ENCODE peak calls at places on chromosomes 5 and 9, in seven cellular contexts. N is dorsolateral prefrontal cortex, M is astrocyte of the spinal cord, E is BE2C, Z is progenitor cell of endocrine pancreas, B is PC-9, Y is GM13977. F is an unnamed sample.

GRCh38 chr5:98750693-98751092 is 22.8 kb upstream of the RGMB start:
- DNase-seq in N (no peak), M (no peak), E (no peak), Z (no peak), B (no peak), Y (no peak), F (no peak)

GRCh38 chr5:141647242-141647641 is 4.0 kb downstream of the FCHSD1 start:
- DNase-seq in N (no peak), M (no peak), E (no peak), Z (no peak), B (no peak), Y (no peak), F (no peak)

GRCh38 chr5:67090593-67090992 is 106.0 kb downstream of the CD180 start:
- DNase-seq in N (no peak), M (no peak), E (no peak), Z (no peak), B (no peak), Y (no peak), F (no peak)

GRCh38 chr9:100465270-100465669 is 7.7 kb upstream of the TMEFF1 start:
- DNase-seq in N (no peak), M (no peak), E (no peak), Z (no peak), B (no peak), Y (no peak), F (no peak)

GRCh38 chr9:87959916-87960581 is 14.3 kb downstream of the CDK20 start:
- DNase-seq in N (no peak), M (peak), E (no peak), Z (no peak), B (no peak), Y (no peak), F (no peak)

GRCh38 chr9:107738789-107739188 is 249.2 kb upstream of the KLF4 start:
- DNase-seq in N (no peak), M (no peak), E (no peak), Z (no peak), B (no peak), Y (no peak), F (no peak)

GRCh38 chr9:22214497-22215031 is 205.5 kb upstream of the CDKN2B start:
- DNase-seq in N (no peak), M (peak), E (no peak), Z (no peak), B (no peak), Y (no peak), F (no peak)

GRCh38 chr5:142516732-142517131 is 169.2 kb downstream of the FGF1 start:
- DNase-seq in N (no peak), M (no peak), E (no peak), Z (no peak), B (no peak), Y (no peak), F (no peak)

GRCh38 chr5:74056789-74057164 is 430.8 kb downstream of the ARHGEF28 start:
- DNase-seq in N (no peak), M (peak), E (no peak), Z (no peak), B (no peak), Y (no peak), F (no peak)

GRCh38 chr5:59062986-59063683 is 480.3 kb downstream of the RAB3C start:
- DNase-seq in N (no peak), M (peak), E (no peak), Z (no peak), B (no peak), Y (no peak), F (no peak)

GRCh38 chr5:103101079-103101732 is 18.7 kb downstream of the GIN1 start:
- DNase-seq in N (no peak), M (no peak), E (no peak), Z (no peak), B (no peak), Y (no peak), F (no peak)

GRCh38 chr9:117234178-117234577 is 180.7 kb downstream of the ASTN2 start:
- DNase-seq in N (no peak), M (no peak), E (no peak), Z (no peak), B (no peak), Y (no peak), F (no peak)

GRCh38 chr5:116881921-116882531 is 307.4 kb upstream of the SEMA6A start:
- DNase-seq in N (no peak), M (no peak), E (no peak), Z (no peak), B (no peak), Y (no peak), F (no peak)

GRCh38 chr9:34185778-34186551 is 7.1 kb downstream of the UBAP1 start:
- DNase-seq in N (no peak), M (peak), E (no peak), Z (no peak), B (peak), Y (peak), F (no peak)

GRCh38 chr9:133581553-133582343 is 27.4 kb downstream of the FAM163B start:
- DNase-seq in N (no peak), M (no peak), E (peak), Z (no peak), B (no peak), Y (no peak), F (no peak)

GRCh38 chr9:93253633-93254032 is 69.7 kb downstream of the WNK2 start:
- DNase-seq in N (no peak), M (no peak), E (no peak), Z (no peak), B (no peak), Y (no peak), F (no peak)

GRCh38 chr5:126052120-126052519 is 371.1 kb upstream of the GRAMD2B start:
- DNase-seq in N (no peak), M (no peak), E (no peak), Z (no peak), B (no peak), Y (no peak), F (no peak)

GRCh38 chr5:170849374-170849773 is 12.4 kb upstream of the RANBP17 start:
- DNase-seq in N (no peak), M (no peak), E (no peak), Z (no peak), B (no peak), Y (no peak), F (no peak)

DNA sequence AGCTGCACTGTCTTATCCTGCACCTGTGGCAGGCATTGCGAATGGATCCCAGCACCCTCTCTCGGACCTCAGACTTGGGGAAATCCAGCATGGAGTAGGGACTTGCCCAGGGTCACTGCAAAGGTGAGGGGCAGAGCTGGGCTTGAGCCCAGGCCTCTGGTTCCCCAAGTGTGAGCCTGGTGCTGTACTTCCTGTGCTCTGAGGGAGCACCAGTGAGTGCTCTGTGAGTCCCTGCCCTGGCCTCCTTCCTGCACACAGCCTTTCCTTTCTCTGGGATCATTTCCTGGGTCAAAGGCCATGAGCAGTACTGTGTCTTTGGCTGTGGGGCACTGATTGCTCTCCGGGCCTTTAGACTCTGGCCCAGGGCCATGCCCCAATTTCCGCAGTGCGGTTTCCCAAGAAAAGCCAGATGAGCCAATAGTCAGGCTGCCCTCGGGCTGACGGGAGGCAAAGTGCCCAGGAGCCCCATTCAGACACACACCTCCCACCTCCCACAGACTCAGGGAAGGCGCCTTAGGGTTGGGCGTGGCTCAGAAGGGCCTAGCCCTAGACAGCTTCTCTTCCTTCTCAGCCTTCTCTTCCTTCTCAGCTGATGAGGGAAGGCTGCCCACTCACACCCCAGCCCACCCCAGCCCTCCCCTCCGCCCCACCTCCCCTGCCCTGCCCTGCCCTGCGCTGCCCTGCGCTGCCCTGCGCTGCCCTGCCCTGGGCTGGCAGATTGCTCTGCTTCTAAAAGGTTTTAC is 23.3 kb upstream of the TRIM14 start:
- DNase-seq in N (no peak), M (no peak), E (no peak), Z (no peak), B (peak), Y (no peak), F (no peak)
- TF ChIP-seq CTCF in N (no peak), M (no peak), E (no peak), Z (no peak), B (no peak), Y (no peak), F (no peak)

DNA sequence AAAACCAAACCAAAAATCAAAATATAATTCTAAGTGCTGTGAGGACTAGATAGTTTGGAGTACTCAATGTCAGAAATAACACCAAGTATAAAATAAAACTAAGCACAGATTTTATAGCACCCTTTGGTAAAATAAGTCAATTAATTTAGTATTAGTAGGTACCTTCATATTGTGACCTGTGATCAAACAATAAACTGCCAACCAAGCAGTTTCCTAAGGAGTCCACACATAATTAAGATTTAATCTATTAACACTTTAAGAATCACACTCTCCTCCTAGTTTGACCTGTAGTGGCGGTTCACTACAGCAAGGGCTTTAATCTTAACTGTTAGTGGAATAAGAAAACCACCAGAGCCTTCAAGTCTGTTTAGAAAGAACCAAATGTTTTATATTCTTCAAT is 2.8 kb downstream of the HNRNPK start:
- DNase-seq in N (no peak), M (no peak), E (no peak), Z (no peak), B (no peak), Y (no peak), F (no peak)
- TF ChIP-seq CTCF in N (no peak), M (no peak), E (no peak), Z (no peak), B (no peak), Y (no peak), F (no peak)

GRCh38 chr5:132428811-132429440 is 59.4 kb downstream of the SLC22A5 start:
- DNase-seq in N (no peak), M (peak), E (no peak), Z (no peak), B (peak), Y (no peak), F (no peak)

GRCh38 chr5:132431682-132432081 is 58.9 kb downstream of the IRF1 start:
- DNase-seq in N (no peak), M (no peak), E (no peak), Z (no peak), B (no peak), Y (no peak), F (no peak)

GRCh38 chr5:132433141-132433540 is 57.4 kb downstream of the IRF1 start:
- DNase-seq in N (no peak), M (no peak), E (no peak), Z (no peak), B (no peak), Y (no peak), F (no peak)

GRCh38 chr5:132429451-132430440 is 60.2 kb downstream of the SLC22A5 start:
- DNase-seq in N (no peak), M (no peak), E (no peak), Z (no peak), B (no peak), Y (no peak), F (no peak)

GRCh38 chr5:132430736-132431135 is 59.8 kb downstream of the IRF1 start:
- DNase-seq in N (no peak), M (no peak), E (no peak), Z (no peak), B (no peak), Y (no peak), F (no peak)
- TF ChIP-seq CTCF in N (no peak), M (no peak), E (no peak), Z (no peak), B (no peak), Y (no peak), F (no peak)

GRCh38 chr5:38404667-38405276 is 146.4 kb downstream of the EGFLAM start:
- DNase-seq in N (no peak), M (no peak), E (no peak), Z (peak), B (no peak), Y (no peak), F (no peak)
- TF ChIP-seq CTCF in N (no peak), M (no peak), E (peak), Z (peak), B (peak), Y (peak), F (no peak)

DNA sequence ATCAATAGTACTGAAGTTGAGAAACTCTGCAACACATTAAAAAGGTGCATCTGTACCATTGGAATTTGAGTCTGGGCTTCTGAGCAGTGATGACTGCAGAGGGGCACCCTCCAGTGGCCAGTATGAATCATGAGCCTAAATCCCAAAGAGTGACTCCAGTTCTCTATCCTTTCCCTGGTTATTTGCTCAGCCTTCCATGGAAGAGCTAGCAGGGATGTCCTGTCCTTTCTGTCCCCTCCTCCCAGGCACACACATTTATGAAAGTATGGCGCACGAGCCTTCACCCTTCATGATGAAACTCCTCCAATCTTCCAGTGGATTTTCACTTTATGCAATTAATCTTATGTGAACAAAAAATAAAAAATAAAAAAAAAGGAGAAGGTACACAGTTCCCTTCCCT is 81.0 kb downstream of the ESM1 start:
- DNase-seq in N (no peak), M (peak), E (no peak), Z (no peak), B (peak), Y (no peak), F (no peak)
- TF ChIP-seq CTCF in N (peak), M (peak), E (peak), Z (peak), B (peak), Y (peak), F (no peak)

DNA sequence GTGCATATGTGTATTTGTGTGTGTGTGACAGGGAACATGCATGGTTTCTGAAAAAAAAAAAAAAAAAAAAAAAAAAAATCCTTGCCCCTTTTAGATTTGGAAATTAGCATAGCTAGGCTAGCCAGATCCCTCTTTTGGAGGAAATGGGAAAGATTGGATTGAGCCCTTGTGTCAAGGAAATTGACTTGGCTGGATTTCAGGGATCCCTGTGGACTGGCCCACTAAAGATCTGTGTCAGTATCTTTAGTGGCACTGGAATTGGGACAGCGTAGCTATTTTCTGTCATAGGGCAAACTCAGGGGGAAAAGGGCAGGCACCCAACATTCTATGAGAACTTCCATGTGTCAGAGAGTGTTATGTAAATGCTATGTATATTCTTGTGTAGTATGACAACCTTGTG is 35.4 kb downstream of the SH3GL2 start:
- DNase-seq in N (no peak), M (no peak), E (no peak), Z (no peak), B (no peak), Y (no peak), F (no peak)
- TF ChIP-seq CTCF in N (no peak), M (no peak), E (no peak), Z (no peak), B (no peak), Y (no peak), F (no peak)

DNA sequence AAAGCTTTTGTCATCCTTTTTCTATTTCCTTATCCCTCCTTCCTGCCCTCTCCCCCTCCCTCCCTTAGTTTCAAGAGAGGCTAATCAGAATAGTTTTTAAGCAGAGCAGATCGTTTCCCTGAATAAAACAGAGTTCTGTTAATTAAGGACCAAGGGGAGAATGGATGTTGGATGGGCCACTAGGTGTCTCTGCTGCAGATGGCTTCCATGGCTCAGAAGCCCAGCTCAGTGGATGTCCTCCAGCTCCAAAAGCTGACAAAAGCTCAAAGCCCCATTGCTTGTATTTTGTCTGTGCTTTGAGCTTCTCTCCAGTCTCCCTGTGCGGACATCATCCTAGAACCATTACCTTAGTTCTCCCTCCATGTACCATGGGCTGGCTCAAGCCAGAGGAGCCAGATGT is 21.0 kb upstream of the NPR3 start:
- DNase-seq in N (no peak), M (no peak), E (no peak), Z (no peak), B (no peak), Y (no peak), F (no peak)
- TF ChIP-seq CTCF in N (no peak), M (peak), E (peak), Z (no peak), B (peak), Y (no peak), F (peak)

GRCh38 chr9:74663456-74663855 is 166.3 kb downstream of the RORB start:
- DNase-seq in N (no peak), M (no peak), E (no peak), Z (no peak), B (no peak), Y (no peak), F (no peak)

GRCh38 chr9:74666625-74667316 is 169.6 kb downstream of the RORB start:
- DNase-seq in N (no peak), M (peak), E (no peak), Z (no peak), B (no peak), Y (no peak), F (no peak)

GRCh38 chr9:74662616-74663015 is 165.5 kb downstream of the RORB start:
- DNase-seq in N (no peak), M (no peak), E (no peak), Z (no peak), B (no peak), Y (no peak), F (no peak)
- TF ChIP-seq CTCF in N (no peak), M (no peak), E (no peak), Z (no peak), B (no peak), Y (no peak), F (no peak)

GRCh38 chr5:25858019-25858418 is 1180.4 kb downstream of the CDH9 start:
- DNase-seq in N (no peak), M (no peak), E (peak), Z (no peak), B (peak), Y (no peak), F (no peak)
- TF ChIP-seq CTCF in N (no peak), M (no peak), E (peak), Z (peak), B (peak), Y (peak), F (no peak)

F was measured in psoas muscle.